ENCODE peak calls at places on chromosomes 5 and 9, in nine cellular contexts. X, J, Y, P, Z, U, G, S and B are unnamed samples.

GRCh38 chr5:38551020-38552017 is 5.1 kb downstream of the LIFR start:
- DNase-seq in X (no peak), J (peak; percentile 63), Y (no peak), P (peak; percentile 73), Z (no peak), U (peak; percentile 37), G (no peak), S (no peak), B (no peak)

GRCh38 chr5:82068723-82069122 is 96.9 kb downstream of the ATG10 start:
- DNase-seq in X (no peak), J (no peak), Y (no peak), P (no peak), Z (no peak), U (no peak), G (no peak), S (no peak), B (no peak)

GRCh38 chr5:125501396-125501795 is 755.0 kb upstream of the ZNF608 start:
- DNase-seq in X (no peak), J (no peak), Y (no peak), P (no peak), Z (no peak), U (no peak), G (no peak), S (no peak), B (no peak)

GRCh38 chr5:17302590-17302989 is 85.2 kb downstream of the BASP1 start:
- DNase-seq in X (no peak), J (no peak), Y (no peak), P (no peak), Z (no peak), U (no peak), G (no peak), S (no peak), B (no peak)

GRCh38 chr9:114906922-114907571 is 23.3 kb downstream of the TNFSF8 start:
- DNase-seq in X (no peak), J (peak; percentile 17), Y (no peak), P (peak; percentile 61), Z (no peak), U (peak; percentile 12), G (no peak), S (no peak), B (no peak)

GRCh38 chr5:88860501-88860900 is 22.5 kb downstream of the MEF2C start:
- DNase-seq in X (no peak), J (no peak), Y (no peak), P (peak; percentile 27), Z (no peak), U (no peak), G (no peak), S (no peak), B (no peak)

GRCh38 chr9:123208626-123209174 is 59.7 kb downstream of the STRBP start:
- DNase-seq in X (no peak), J (no peak), Y (no peak), P (no peak), Z (no peak), U (no peak), G (no peak), S (no peak), B (no peak)

GRCh38 chr9:134563397-134563796 is 78.2 kb upstream of the COL5A1 start:
- DNase-seq in X (no peak), J (no peak), Y (no peak), P (no peak), Z (peak; percentile 11), U (no peak), G (no peak), S (no peak), B (no peak)

GRCh38 chr9:68978501-68978900 is 35.4 kb downstream of the PRKACG start:
- DNase-seq in X (no peak), J (no peak), Y (no peak), P (no peak), Z (no peak), U (no peak), G (peak; percentile 3), S (no peak), B (no peak)

GRCh38 chr9:133467101-133467500 is 7.3 kb downstream of the CACFD1 start:
- DNase-seq in X (no peak), J (no peak), Y (no peak), P (no peak), Z (no peak), U (no peak), G (no peak), S (no peak), B (no peak)

GRCh38 chr9:93642961-93643360 is 66.6 kb downstream of the PHF2 start:
- DNase-seq in X (no peak), J (peak; percentile 1), Y (no peak), P (peak; percentile 82), Z (no peak), U (no peak), G (no peak), S (no peak), B (no peak)

GRCh38 chr5:173320259-173320658 is 8.0 kb downstream of the STC2 start:
- DNase-seq in X (no peak), J (peak; percentile 64), Y (no peak), P (no peak), Z (peak; percentile 89), U (no peak), G (peak; percentile 45), S (peak; percentile 75), B (peak; percentile 36)

GRCh38 chr5:55923177-55923872 is 71.4 kb downstream of the IL6ST start:
- DNase-seq in X (no peak), J (peak; percentile 8), Y (no peak), P (no peak), Z (no peak), U (no peak), G (no peak), S (no peak), B (peak; percentile 28)

GRCh38 chr9:123360161-123361085 is 4.4 kb downstream of the CRB2 start:
- DNase-seq in X (no peak), J (peak; percentile 66), Y (no peak), P (no peak), Z (no peak), U (peak; percentile 99), G (peak; percentile 95), S (no peak), B (peak; percentile 44)

GRCh38 chr5:38453506-38453905 is 102.9 kb downstream of the LIFR start:
- DNase-seq in X (peak; percentile 32), J (no peak), Y (peak; percentile 19), P (no peak), Z (no peak), U (no peak), G (no peak), S (no peak), B (no peak)

GRCh38 chr5:132496631-132497487 is 6.3 kb upstream of the IRF1 start:
- DNase-seq in X (peak; percentile 65), J (peak; percentile 94), Y (peak; percentile 74), P (peak; percentile 87), Z (peak; percentile 96), U (peak; percentile 91), G (peak; percentile 95), S (peak; percentile 91), B (peak; percentile 94)

GRCh38 chr5:159444441-159445082 is 114.3 kb upstream of the IL12B start:
- DNase-seq in X (no peak), J (no peak), Y (no peak), P (peak; percentile 69), Z (no peak), U (peak; percentile 30), G (no peak), S (no peak), B (no peak)

GRCh38 chr5:176529824-176530195 is 7.4 kb downstream of the RNF44 start:
- DNase-seq in X (peak; percentile 63), J (no peak), Y (peak; percentile 49), P (no peak), Z (no peak), U (no peak), G (no peak), S (no peak), B (no peak)

GRCh38 chr5:137291436-137291835 is 207.7 kb downstream of the SPOCK1 start:
- DNase-seq in X (no peak), J (no peak), Y (no peak), P (no peak), Z (no peak), U (no peak), G (no peak), S (no peak), B (no peak)

GRCh38 chr9:10268500-10269485 is 344.0 kb downstream of the PTPRD start:
- DNase-seq in X (no peak), J (peak; percentile 35), Y (no peak), P (peak; percentile 12), Z (peak; percentile 54), U (no peak), G (no peak), S (no peak), B (no peak)

GRCh38 chr9:105884416-105884815 is 190.1 kb downstream of the TMEM38B start:
- DNase-seq in X (no peak), J (no peak), Y (no peak), P (no peak), Z (no peak), U (no peak), G (no peak), S (no peak), B (no peak)

GRCh38 chr5:169433221-169433651 is 132.3 kb upstream of the SLIT3 start:
- DNase-seq in X (no peak), J (no peak), Y (no peak), P (no peak), Z (no peak), U (no peak), G (no peak), S (no peak), B (no peak)

GRCh38 chr9:98736216-98736615 is 27.5 kb upstream of the GABBR2 start:
- DNase-seq in X (no peak), J (no peak), Y (no peak), P (no peak), Z (no peak), U (no peak), G (no peak), S (no peak), B (no peak)
- H3K4me3 ChIP-seq in X (no peak overlapping the region), J (no peak overlapping the region), Y (no peak overlapping the region), P (no peak overlapping the region), Z (no peak overlapping the region), U (no peak overlapping the region), G (no peak overlapping the region), S (no peak overlapping the region), B (no peak overlapping the region)

GRCh38 chr5:172421-172820 is 18.9 kb upstream of the LRRC14B start:
- DNase-seq in X (no peak), J (no peak), Y (no peak), P (no peak), Z (peak; percentile 21), U (no peak), G (no peak), S (peak; percentile 16), B (no peak)
- H3K4me1 ChIP-seq in X (no peaks in the 10 kb centered on the region), J (no peaks in the 10 kb centered on the region), Y (no peaks in the 10 kb centered on the region), P (peaks cover 19% of the 10 kb centered on the region), Z (no peaks in the 10 kb centered on the region), U (no peaks in the 10 kb centered on the region), G (no peaks in the 10 kb centered on the region), S (no peaks in the 10 kb centered on the region), B (peaks cover 9% of the 10 kb centered on the region)

DNA sequence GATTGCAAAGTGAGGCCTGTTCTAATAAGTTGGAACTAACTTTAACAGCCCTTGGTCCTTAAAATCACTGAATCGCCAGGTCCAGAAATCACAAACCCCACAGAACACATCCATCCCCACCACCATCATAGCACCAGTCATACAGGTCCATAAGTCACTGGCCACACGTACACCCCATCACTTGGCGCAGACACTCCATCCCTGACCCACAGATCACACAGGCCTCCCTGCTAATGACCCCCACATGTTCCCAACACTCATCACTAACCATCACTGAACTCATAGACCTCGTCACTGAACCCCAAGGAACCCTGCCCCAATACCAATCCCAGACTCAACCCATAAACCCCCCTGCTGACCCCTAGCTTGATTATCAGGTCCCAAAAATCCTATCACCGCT is 41.2 kb upstream of the ZNF300 start:
- DNase-seq in X (no peak), J (no peak), Y (no peak), P (no peak), Z (no peak), U (peak; percentile 6), G (no peak), S (no peak), B (no peak)
- H3K9me3 ChIP-seq in X (no peaks in the 10 kb centered on the region), J (peaks cover 33% of the 10 kb centered on the region), Y (peaks cover 49% of the 10 kb centered on the region), P (peaks cover 33% of the 10 kb centered on the region), Z (no peaks in the 10 kb centered on the region), U (peaks cover 13% of the 10 kb centered on the region), G (peaks cover 4% of the 10 kb centered on the region), S (peaks cover 82% of the 10 kb centered on the region), B (peaks cover 26% of the 10 kb centered on the region)

GRCh38 chr5:139903450-139903804 is 107.8 kb downstream of the PSD2 start:
- DNase-seq in X (no peak), J (no peak), Y (no peak), P (no peak), Z (peak; percentile 23), U (no peak), G (no peak), S (no peak), B (no peak)
- H3K4me3 ChIP-seq in X (peak overlapping the region; percentile 33), J (no peak overlapping the region), Y (no peak overlapping the region), P (no peak overlapping the region), Z (no peak overlapping the region), U (no peak overlapping the region), G (no peak overlapping the region), S (peak overlapping the region; percentile 82), B (no peak overlapping the region)